ENCODE peak calls at places on chromosomes 4 and X, in seven cellular contexts. G is ovary, Q is fibroblast of lung, V is epithelial cell of esophagus, M is lower lobe of right lung, F is heart right ventricle, P is MCF 10A. D is an unnamed sample.
A peak's percentile ranks its signal among the peaks of the same experiment; 100 is the strongest.

GRCh38 chrX:120791013-120791643 is 84.5 kb downstream of the CT47B1 start:
- DNase-seq in G (peak; percentile 76), Q (peak; percentile 84), V (peak; percentile 47), M (no peak), F (peak; percentile 17), P (peak; percentile 93), D (peak; percentile 60)

GRCh38 chr4:140296335-140296753 is 77.1 kb upstream of the SCOC start:
- DNase-seq in G (peak; percentile 65), Q (peak; percentile 94), V (peak; percentile 63), M (no peak), F (peak; percentile 39), P (peak; percentile 58), D (peak; percentile 69)

GRCh38 chr4:176156656-176157055 is 38.7 kb downstream of the SPATA4 start:
- DNase-seq in G (no peak), Q (peak; percentile 43), V (peak; percentile 5), M (no peak), F (no peak), P (peak; percentile 62), D (no peak)

GRCh38 chrX:136163694-136164093 is 16.4 kb downstream of the FHL1 start:
- DNase-seq in G (no peak), Q (no peak), V (no peak), M (no peak), F (no peak), P (no peak), D (no peak)

GRCh38 chr4:113978561-113979156 is 788 bp downstream of the ARSJ start:
- DNase-seq in G (peak; percentile 24), Q (peak; percentile 45), V (peak; percentile 46), M (no peak), F (no peak), P (peak; percentile 45), D (no peak)

GRCh38 chr4:161762796-161763195 is 401.0 kb downstream of the FSTL5 start:
- DNase-seq in G (no peak), Q (peak; percentile 71), V (peak; percentile 62), M (no peak), F (no peak), P (peak; percentile 77), D (peak; percentile 47)

GRCh38 chr4:181418491-181418890 is 824.7 kb upstream of the TENM3 start:
- DNase-seq in G (no peak), Q (no peak), V (no peak), M (no peak), F (no peak), P (no peak), D (no peak)

GRCh38 chr4:182188622-182189021 is 54.6 kb upstream of the TENM3 start:
- DNase-seq in G (no peak), Q (peak; percentile 77), V (peak; percentile 60), M (no peak), F (no peak), P (peak; percentile 92), D (no peak)

GRCh38 chr4:138035781-138036258 is 206.3 kb downstream of the SLC7A11 start:
- DNase-seq in G (no peak), Q (peak; percentile 84), V (peak; percentile 71), M (no peak), F (peak; percentile 11), P (peak; percentile 72), D (peak; percentile 54)

GRCh38 chr4:77269505-77269904 is 112.5 kb downstream of the CCNG2 start:
- DNase-seq in G (no peak), Q (no peak), V (peak; percentile 69), M (no peak), F (no peak), P (no peak), D (no peak)

GRCh38 chr4:16431871-16432270 is 205.6 kb upstream of the TAPT1 start:
- DNase-seq in G (no peak), Q (no peak), V (no peak), M (no peak), F (no peak), P (no peak), D (no peak)

GRCh38 chr4:147924604-147925412 is 192.9 kb downstream of the ARHGAP10 start:
- DNase-seq in G (peak; percentile 18), Q (peak; percentile 39), V (peak; percentile 39), M (no peak), F (peak; percentile 19), P (peak; percentile 40), D (peak; percentile 22)

GRCh38 chr4:55447826-55448225 is 52.1 kb downstream of the TMEM165 start:
- DNase-seq in G (no peak), Q (peak; percentile 50), V (no peak), M (no peak), F (no peak), P (peak; percentile 46), D (no peak)

GRCh38 chr4:82235346-82235745 is 138.4 kb downstream of the HNRNPD start:
- DNase-seq in G (no peak), Q (no peak), V (no peak), M (no peak), F (no peak), P (no peak), D (no peak)

DNA sequence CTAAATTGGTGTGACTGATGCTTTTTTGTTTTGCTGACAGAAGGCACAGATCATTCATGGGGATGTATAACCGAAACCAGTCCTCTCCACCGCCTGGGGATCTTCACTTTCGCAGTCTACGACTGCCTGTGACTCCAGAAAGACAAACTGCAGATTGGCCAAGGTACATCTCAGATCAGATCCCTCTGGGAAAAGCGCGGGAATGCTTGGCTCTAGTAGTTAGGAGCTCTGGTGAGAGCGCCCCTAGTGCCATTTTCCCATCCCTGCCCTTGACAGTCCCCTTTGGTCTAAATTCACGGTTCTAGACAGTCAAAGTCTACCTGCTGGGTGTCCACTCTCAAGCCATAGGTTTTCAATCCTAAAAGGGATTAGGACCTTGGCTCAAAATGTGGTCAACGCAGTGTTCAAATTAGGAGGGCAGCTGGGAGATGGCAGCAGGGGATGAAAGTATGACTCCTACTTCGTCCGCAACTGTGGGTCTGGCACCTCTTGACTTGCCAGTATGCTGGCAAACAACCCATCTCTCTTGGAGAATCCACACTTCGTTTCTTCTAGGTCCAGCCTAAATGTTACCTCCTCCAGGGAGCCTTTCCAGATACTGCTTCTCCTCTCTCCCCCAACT is 6.9 kb upstream of the HAND2 start:
- DNase-seq in G (no peak), Q (no peak), V (no peak), M (no peak), F (no peak), P (peak; percentile 8), D (no peak)
- TF ChIP-seq CTCF in G (no peak), Q (peak; percentile 12), V (no peak), M (no peak), F (peak; percentile 21), P (no peak), D (peak; percentile 58)

GRCh38 chr4:169283114-169283509 is 12.4 kb upstream of the SH3RF1 start:
- DNase-seq in G (no peak), Q (peak; percentile 86), V (peak; percentile 83), M (no peak), F (no peak), P (peak; percentile 46), D (peak; percentile 58)

GRCh38 chr4:169282429-169283113 is 11.8 kb upstream of the SH3RF1 start:
- DNase-seq in G (no peak), Q (no peak), V (peak; percentile 87), M (no peak), F (no peak), P (no peak), D (no peak)

DNA sequence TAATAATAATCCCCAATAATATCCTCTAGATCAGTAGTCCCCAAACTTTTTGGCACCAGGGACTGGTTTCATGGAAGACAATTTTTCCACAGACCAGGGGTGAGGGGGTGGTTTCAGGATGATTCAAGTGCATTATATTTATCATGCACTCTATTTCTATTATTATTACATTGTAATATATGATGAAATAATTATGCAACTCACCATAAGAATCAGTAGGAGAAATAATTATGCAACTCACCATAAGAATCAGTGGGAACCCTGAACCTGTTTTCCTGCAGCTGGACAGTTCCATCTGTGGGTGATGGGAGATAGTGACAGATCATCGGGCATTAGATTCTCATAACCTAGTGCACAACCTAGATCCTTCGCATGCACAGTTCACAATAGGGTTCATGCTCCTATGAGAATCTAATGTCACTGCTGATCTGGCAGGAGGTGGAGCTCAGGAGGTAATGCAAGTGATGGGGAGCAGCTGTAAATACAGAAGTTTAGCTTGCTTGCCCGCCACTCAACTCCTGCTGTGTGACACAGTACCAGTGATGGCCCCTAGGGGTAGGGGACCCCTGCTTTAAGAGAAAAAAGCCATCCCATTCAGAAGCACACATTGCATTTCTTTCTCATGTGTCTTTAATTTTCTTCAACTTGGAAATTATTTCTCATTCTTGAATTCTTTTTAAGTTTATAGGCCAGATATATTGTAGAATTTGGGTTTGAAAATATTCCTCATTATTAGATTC is 16.0 kb upstream of the SH3RF1 start:
- DNase-seq in G (no peak), Q (peak; percentile 38), V (peak; percentile 67), M (no peak), F (no peak), P (peak; percentile 56), D (no peak)
- TF ChIP-seq CTCF in G (no peak), Q (peak; percentile 4), V (no peak), M (peak; percentile 11), F (no peak), P (no peak), D (peak; percentile 43)

GRCh38 chr4:4480685-4481393 is 61.0 kb downstream of the STX18 start:
- DNase-seq in G (no peak), Q (peak; percentile 43), V (no peak), M (no peak), F (no peak), P (no peak), D (no peak)
- TF ChIP-seq CTCF in G (no peak), Q (peak; percentile 65), V (peak; percentile 22), M (peak; percentile 11), F (peak; percentile 30), P (peak; percentile 13), D (peak; percentile 43)

GRCh38 chr4:133145241-133145640 is 3.9 kb upstream of the PCDH10 start:
- DNase-seq in G (no peak), Q (no peak), V (no peak), M (no peak), F (no peak), P (no peak), D (no peak)

GRCh38 chr4:133146574-133147198 is 2.4 kb upstream of the PCDH10 start:
- DNase-seq in G (no peak), Q (peak; percentile 77), V (peak; percentile 54), M (no peak), F (no peak), P (peak; percentile 63), D (peak; percentile 53)

GRCh38 chr4:133147365-133147821 is 1.7 kb upstream of the PCDH10 start:
- DNase-seq in G (no peak), Q (no peak), V (peak; percentile 10), M (no peak), F (no peak), P (no peak), D (peak; percentile 7)

GRCh38 chr4:133146192-133146573 is 2.9 kb upstream of the PCDH10 start:
- DNase-seq in G (no peak), Q (no peak), V (no peak), M (no peak), F (no peak), P (no peak), D (no peak)

GRCh38 chr4:133145758-133146157 is 3.3 kb upstream of the PCDH10 start:
- DNase-seq in G (no peak), Q (no peak), V (no peak), M (no peak), F (no peak), P (no peak), D (no peak)
- TF ChIP-seq CTCF in G (no peak), Q (peak; percentile 12), V (no peak), M (no peak), F (no peak), P (no peak), D (peak; percentile 21)

D was measured in brain microvascular endothelial cell.